ENCODE peak calls at places on chromosomes 3 and 15, in five cellular contexts. One of them, this sample, is unnamed.

GRCh38 chr3:37770938-37771918 is 90.5 kb upstream of the CTDSPL start:
- DNase-seq in PC-3: no peak
- DNase-seq in heart right ventricle: peak; percentile 84
- DNase-seq in right atrium auricular region: peak; percentile 77
- DNase-seq in stomach: peak; percentile 64
- DNase-seq in this sample: no peak

GRCh38 chr3:141426404-141427034 is 58.2 kb downstream of the ZBTB38 start:
- DNase-seq in PC-3: no peak
- DNase-seq in heart right ventricle: peak; percentile 95
- DNase-seq in right atrium auricular region: peak; percentile 87
- DNase-seq in stomach: peak; percentile 88
- DNase-seq in this sample: no peak

GRCh38 chr3:71219744-71220638 is 363.5 kb downstream of the FOXP1 start:
- DNase-seq in PC-3: no peak
- DNase-seq in heart right ventricle: no peak
- DNase-seq in right atrium auricular region: no peak
- DNase-seq in stomach: no peak
- DNase-seq in this sample: no peak

GRCh38 chr15:59166156-59166555 is 40.5 kb upstream of the LDHAL6B start:
- DNase-seq in PC-3: no peak
- DNase-seq in heart right ventricle: no peak
- DNase-seq in right atrium auricular region: no peak
- DNase-seq in stomach: no peak
- DNase-seq in this sample: no peak

GRCh38 chr3:170555329-170555728 is 30.5 kb downstream of the SLC7A14 start:
- DNase-seq in PC-3: peak; percentile 29
- DNase-seq in heart right ventricle: no peak
- DNase-seq in right atrium auricular region: no peak
- DNase-seq in stomach: no peak
- DNase-seq in this sample: no peak

GRCh38 chr15:92159906-92160841 is 233.5 kb upstream of the ST8SIA2 start:
- DNase-seq in PC-3: no peak
- DNase-seq in heart right ventricle: no peak
- DNase-seq in right atrium auricular region: peak; percentile 38
- DNase-seq in stomach: no peak
- DNase-seq in this sample: no peak

GRCh38 chr3:141345951-141346817 is 22.1 kb upstream of the ZBTB38 start:
- DNase-seq in PC-3: no peak
- DNase-seq in heart right ventricle: no peak
- DNase-seq in right atrium auricular region: no peak
- DNase-seq in stomach: no peak
- DNase-seq in this sample: no peak

GRCh38 chr3:19146685-19147650 is 1.3 kb upstream of the KCNH8 start:
- DNase-seq in PC-3: peak; percentile 65
- DNase-seq in heart right ventricle: peak; percentile 62
- DNase-seq in right atrium auricular region: peak; percentile 61
- DNase-seq in stomach: peak; percentile 76
- DNase-seq in this sample: peak; percentile 92

GRCh38 chr3:125116311-125117069 is 60.7 kb upstream of the HEG1 start:
- DNase-seq in PC-3: peak; percentile 74
- DNase-seq in heart right ventricle: peak; percentile 47
- DNase-seq in right atrium auricular region: no peak
- DNase-seq in stomach: no peak
- DNase-seq in this sample: no peak

GRCh38 chr3:139307072-139307491 is 36.7 kb upstream of the MRPS22 start:
- DNase-seq in PC-3: no peak
- DNase-seq in heart right ventricle: no peak
- DNase-seq in right atrium auricular region: no peak
- DNase-seq in stomach: no peak
- DNase-seq in this sample: no peak

GRCh38 chr15:75232826-75233503 is 25.2 kb upstream of the GOLGA6C start:
- DNase-seq in PC-3: no peak
- DNase-seq in heart right ventricle: no peak
- DNase-seq in right atrium auricular region: no peak
- DNase-seq in stomach: no peak
- DNase-seq in this sample: no peak

GRCh38 chr3:116483135-116483534 is 37.8 kb upstream of the LSAMP start:
- DNase-seq in PC-3: no peak
- DNase-seq in heart right ventricle: no peak
- DNase-seq in right atrium auricular region: no peak
- DNase-seq in stomach: no peak
- DNase-seq in this sample: no peak

GRCh38 chr3:120688121-120688520 is 6.1 kb upstream of the HGD start:
- DNase-seq in PC-3: no peak
- DNase-seq in heart right ventricle: no peak
- DNase-seq in right atrium auricular region: no peak
- DNase-seq in stomach: no peak
- DNase-seq in this sample: no peak

GRCh38 chr3:61666032-61666431 is 104.7 kb downstream of the PTPRG start:
- DNase-seq in PC-3: no peak
- DNase-seq in heart right ventricle: no peak
- DNase-seq in right atrium auricular region: no peak
- DNase-seq in stomach: no peak
- DNase-seq in this sample: no peak

GRCh38 chr3:173826901-173827609 is 429.5 kb downstream of the NLGN1 start:
- DNase-seq in PC-3: no peak
- DNase-seq in heart right ventricle: no peak
- DNase-seq in right atrium auricular region: no peak
- DNase-seq in stomach: no peak
- DNase-seq in this sample: no peak

GRCh38 chr3:8622873-8623725 is 21.5 kb downstream of the SSUH2 start:
- DNase-seq in PC-3: peak; percentile 76
- DNase-seq in heart right ventricle: peak; percentile 61
- DNase-seq in right atrium auricular region: no peak
- DNase-seq in stomach: peak; percentile 73
- DNase-seq in this sample: no peak

GRCh38 chr15:78049691-78050440 is 27.6 kb downstream of the TBC1D2B start:
- DNase-seq in PC-3: peak; percentile 9
- DNase-seq in heart right ventricle: no peak
- DNase-seq in right atrium auricular region: no peak
- DNase-seq in stomach: no peak
- DNase-seq in this sample: no peak

GRCh38 chr15:82828064-82828463 is 18.6 kb downstream of the WHAMM start:
- DNase-seq in PC-3: no peak
- DNase-seq in heart right ventricle: no peak
- DNase-seq in right atrium auricular region: no peak
- DNase-seq in stomach: no peak
- DNase-seq in this sample: no peak

GRCh38 chr15:73325191-73325980 is 43.4 kb downstream of the HCN4 start:
- DNase-seq in PC-3: no peak
- DNase-seq in heart right ventricle: no peak
- DNase-seq in right atrium auricular region: no peak
- DNase-seq in stomach: no peak
- DNase-seq in this sample: no peak

GRCh38 chr3:56557815-56558170 is 818 bp downstream of the CCDC66 start:
- DNase-seq in PC-3: no peak
- DNase-seq in heart right ventricle: no peak
- DNase-seq in right atrium auricular region: no peak
- DNase-seq in stomach: no peak
- DNase-seq in this sample: no peak

GRCh38 chr15:39919740-39920509 is at the start of gene GPR176:
- DNase-seq in PC-3: peak; percentile 66
- DNase-seq in heart right ventricle: peak; percentile 15
- DNase-seq in right atrium auricular region: no peak
- DNase-seq in stomach: no peak
- DNase-seq in this sample: no peak

GRCh38 chr15:57496946-57497944 is 94.5 kb upstream of the MYZAP start:
- DNase-seq in PC-3: peak; percentile 67
- DNase-seq in heart right ventricle: peak; percentile 43
- DNase-seq in right atrium auricular region: no peak
- DNase-seq in stomach: peak; percentile 76
- DNase-seq in this sample: no peak

GRCh38 chr3:18428036-18428435 is 2.9 kb upstream of the SATB1 start:
- DNase-seq in PC-3: no peak
- DNase-seq in heart right ventricle: no peak
- DNase-seq in right atrium auricular region: no peak
- DNase-seq in stomach: no peak
- DNase-seq in this sample: no peak

GRCh38 chr15:34583399-34584320 is at the start of gene GOLGA8B:
- DNase-seq in PC-3: peak; percentile 79
- DNase-seq in heart right ventricle: peak; percentile 23
- DNase-seq in right atrium auricular region: no peak
- DNase-seq in stomach: peak; percentile 81
- DNase-seq in this sample: no peak

GRCh38 chr15:49843725-49844124 is 222.9 kb downstream of the DTWD1 start:
- DNase-seq in PC-3: peak; percentile 75
- DNase-seq in heart right ventricle: no peak
- DNase-seq in right atrium auricular region: no peak
- DNase-seq in stomach: no peak
- DNase-seq in this sample: no peak

DNA sequence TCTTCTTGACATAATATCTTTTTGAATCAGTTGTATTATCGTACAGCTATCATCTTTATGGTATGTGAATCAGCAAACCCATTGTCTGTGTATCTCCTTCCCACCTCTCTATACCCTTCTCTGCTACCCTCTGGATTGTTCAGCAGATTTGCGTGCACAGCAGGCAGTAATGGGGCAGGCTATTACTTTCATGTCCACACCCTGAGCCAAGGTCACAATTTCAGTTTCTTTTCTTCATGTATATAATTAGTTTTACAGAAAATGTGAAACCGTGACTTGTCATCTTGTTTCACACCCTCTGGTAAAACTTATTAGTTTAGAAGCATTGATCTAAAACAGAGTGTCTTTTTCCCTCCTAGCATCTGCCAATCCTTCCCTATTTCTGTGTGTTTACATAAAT is 770.4 kb upstream of the SEMA6D start:
- DNase-seq in PC-3: no peak
- DNase-seq in heart right ventricle: no peak
- DNase-seq in right atrium auricular region: no peak
- DNase-seq in stomach: no peak
- DNase-seq in this sample: no peak
- H3K4me3 ChIP-seq in PC-3: no peak overlapping the region
- H3K4me3 ChIP-seq in heart right ventricle: no peak overlapping the region
- H3K4me3 ChIP-seq in right atrium auricular region: no peak overlapping the region
- H3K4me3 ChIP-seq in stomach: no peak overlapping the region
- H3K4me3 ChIP-seq in this sample: no peak overlapping the region

GRCh38 chr3:123037015-123037375 is 9.4 kb upstream of the SEMA5B start:
- DNase-seq in PC-3: no peak
- DNase-seq in heart right ventricle: no peak
- DNase-seq in right atrium auricular region: no peak
- DNase-seq in stomach: no peak
- DNase-seq in this sample: no peak
- H3K4me1 ChIP-seq in PC-3: no peaks in the 10 kb centered on the region
- H3K4me1 ChIP-seq in heart right ventricle: no peaks in the 10 kb centered on the region
- H3K4me1 ChIP-seq in right atrium auricular region: no peaks in the 10 kb centered on the region
- H3K4me1 ChIP-seq in stomach: no peaks in the 10 kb centered on the region
- H3K4me1 ChIP-seq in this sample: no peaks in the 10 kb centered on the region

GRCh38 chr3:194488007-194488742 is 1.4 kb upstream of the ATP13A3 start:
- DNase-seq in PC-3: peak; percentile 51
- DNase-seq in heart right ventricle: no peak
- DNase-seq in right atrium auricular region: peak; percentile 59
- DNase-seq in stomach: no peak
- DNase-seq in this sample: peak; percentile 74
- H3K27ac ChIP-seq in PC-3: peak overlapping the region; percentile 5
- H3K27ac ChIP-seq in heart right ventricle: no peak overlapping the region
- H3K27ac ChIP-seq in right atrium auricular region: peak overlapping the region; percentile 91
- H3K27ac ChIP-seq in stomach: peak overlapping the region; percentile 94
- H3K27ac ChIP-seq in this sample: peak overlapping the region; percentile 93

DNA sequence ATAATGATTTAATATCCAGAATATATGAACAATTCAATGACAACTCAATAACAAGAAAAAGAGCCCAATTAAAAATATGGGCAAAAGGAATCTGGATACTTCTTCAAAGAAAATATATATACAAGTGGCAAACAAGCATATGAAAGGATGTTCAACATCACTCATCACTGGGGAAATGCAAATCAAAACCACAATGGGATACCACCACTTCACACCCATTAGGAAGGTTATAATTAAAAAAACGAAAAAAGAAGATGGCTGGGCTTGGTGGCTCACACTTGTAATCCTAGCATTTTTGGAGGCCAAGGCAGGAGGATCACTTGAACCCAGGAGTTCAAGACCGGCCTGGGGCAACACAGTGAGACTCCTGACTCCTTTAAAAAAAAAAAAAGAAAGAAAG is 4.1 kb downstream of the CCDC12 start:
- DNase-seq in PC-3: no peak
- DNase-seq in heart right ventricle: no peak
- DNase-seq in right atrium auricular region: no peak
- DNase-seq in stomach: no peak
- DNase-seq in this sample: no peak
- H3K4me3 ChIP-seq in PC-3: no peak overlapping the region
- H3K4me3 ChIP-seq in heart right ventricle: no peak overlapping the region
- H3K4me3 ChIP-seq in right atrium auricular region: no peak overlapping the region
- H3K4me3 ChIP-seq in stomach: no peak overlapping the region
- H3K4me3 ChIP-seq in this sample: no peak overlapping the region

DNA sequence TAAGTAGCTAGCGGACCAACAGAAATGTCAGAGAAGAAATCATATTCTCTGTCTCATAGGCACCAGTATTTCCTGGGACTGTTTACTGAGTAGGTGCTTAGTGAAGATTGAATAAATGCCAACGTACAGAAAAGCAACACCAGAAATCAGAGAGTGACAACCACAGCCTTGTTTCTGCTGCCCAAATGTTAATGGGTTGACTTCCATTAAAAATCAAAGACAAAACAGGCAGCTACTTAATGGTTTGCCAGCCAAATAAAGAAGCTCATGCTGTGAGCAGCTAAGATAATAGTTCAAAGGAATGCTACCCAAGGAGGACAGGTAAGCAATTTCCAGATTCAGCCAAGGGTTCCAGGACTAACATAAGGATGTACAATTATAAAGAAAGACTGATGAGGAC is 270.7 kb downstream of the THSD4 start:
- DNase-seq in PC-3: no peak
- DNase-seq in heart right ventricle: no peak
- DNase-seq in right atrium auricular region: no peak
- DNase-seq in stomach: no peak
- DNase-seq in this sample: peak; percentile 31
- H3K4me1 ChIP-seq in PC-3: peaks cover 13% of the 10 kb centered on the region
- H3K4me1 ChIP-seq in heart right ventricle: no peaks in the 10 kb centered on the region
- H3K4me1 ChIP-seq in right atrium auricular region: no peaks in the 10 kb centered on the region
- H3K4me1 ChIP-seq in stomach: peaks cover 19% of the 10 kb centered on the region
- H3K4me1 ChIP-seq in this sample: peaks cover 33% of the 10 kb centered on the region

DNA sequence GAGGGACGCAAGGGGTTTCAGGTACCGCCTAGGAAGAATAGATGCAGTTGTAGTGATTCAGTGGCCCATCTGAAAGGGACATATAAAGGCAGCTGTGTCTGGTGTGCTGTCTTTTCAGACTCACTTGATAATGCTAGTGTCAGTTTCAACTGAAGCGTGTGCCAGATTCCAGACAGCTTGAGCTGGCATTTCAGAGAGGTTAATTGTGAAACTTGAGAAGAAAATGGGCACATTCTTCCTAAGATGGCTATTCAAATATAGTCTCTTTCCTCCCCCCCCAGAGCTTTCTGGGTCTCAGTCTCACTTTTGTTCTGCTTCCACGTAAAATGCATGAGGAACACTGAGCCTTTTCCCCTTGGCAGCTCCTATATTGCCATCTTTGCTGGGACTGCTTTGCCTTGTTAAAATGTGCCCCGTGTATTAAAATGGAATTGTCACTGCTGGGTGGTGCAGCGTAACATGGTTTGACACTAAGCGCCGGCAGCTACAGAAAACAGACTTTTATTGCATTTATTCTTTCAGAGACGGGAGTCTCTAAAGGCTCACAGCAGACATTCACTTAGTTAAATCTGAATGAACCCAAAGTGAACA is 478.7 kb downstream of the RBMS3 start:
- DNase-seq in PC-3: peak; percentile 32
- DNase-seq in heart right ventricle: peak; percentile 9
- DNase-seq in right atrium auricular region: peak; percentile 67
- DNase-seq in stomach: no peak
- DNase-seq in this sample: no peak
- H3K27ac ChIP-seq in PC-3: no peak overlapping the region
- H3K27ac ChIP-seq in heart right ventricle: peak overlapping the region; percentile 62
- H3K27ac ChIP-seq in right atrium auricular region: peak overlapping the region; percentile 89
- H3K27ac ChIP-seq in stomach: peak overlapping the region; percentile 74
- H3K27ac ChIP-seq in this sample: peak overlapping the region; percentile 76

GRCh38 chr3:183434992-183435391 is 6.6 kb upstream of the MCF2L2 start:
- DNase-seq in PC-3: no peak
- DNase-seq in heart right ventricle: no peak
- DNase-seq in right atrium auricular region: no peak
- DNase-seq in stomach: no peak
- DNase-seq in this sample: no peak
- H3K4me3 ChIP-seq in PC-3: no peak overlapping the region
- H3K4me3 ChIP-seq in heart right ventricle: no peak overlapping the region
- H3K4me3 ChIP-seq in right atrium auricular region: no peak overlapping the region
- H3K4me3 ChIP-seq in stomach: no peak overlapping the region
- H3K4me3 ChIP-seq in this sample: no peak overlapping the region

This sample was measured in esophagus muscularis mucosa.